ENCODE peak calls at places on chromosomes 7 and 10, in six cellular contexts. L is GM13977, T is prostate gland, K is kidney, O is type B pancreatic cell, D is cardiac muscle cell. E is an unnamed sample.

GRCh38 chr7:66399566-66399965 is 194.4 kb downstream of the TPST1 start:
- DNase-seq in L (no peak), T (no peak), K (no peak), O (no peak), D (no peak), E (no peak)

GRCh38 chr7:1516586-1517251 is 12.5 kb upstream of the INTS1 start:
- DNase-seq in L (no peak), T (no peak), K (no peak), O (no peak), D (no peak), E (no peak)

GRCh38 chr7:97846945-97847344 is 25.3 kb downstream of the ASNS start:
- DNase-seq in L (no peak), T (no peak), K (no peak), O (no peak), D (no peak), E (no peak)

GRCh38 chr7:1508277-1508758 is 4.1 kb upstream of the INTS1 start:
- DNase-seq in L (no peak), T (no peak), K (no peak), O (no peak), D (no peak), E (no peak)

GRCh38 chr7:32891046-32891799 is at the start of gene KBTBD2:
- DNase-seq in L (peak), T (peak), K (peak), O (peak), D (peak), E (peak)

GRCh38 chr10:49139866-49140195 is 6.0 kb upstream of the FAM170B start:
- DNase-seq in L (no peak), T (no peak), K (no peak), O (no peak), D (peak), E (no peak)

GRCh38 chr7:732094-732541 is 5.0 kb upstream of the PRKAR1B start:
- DNase-seq in L (no peak), T (peak), K (no peak), O (peak), D (no peak), E (no peak)

GRCh38 chr7:88141025-88141424 is 78.8 kb downstream of the SRI start:
- DNase-seq in L (no peak), T (peak), K (no peak), O (no peak), D (no peak), E (peak)

GRCh38 chr10:12387561-12388210 is 38.3 kb downstream of the CAMK1D start:
- DNase-seq in L (no peak), T (no peak), K (no peak), O (no peak), D (no peak), E (no peak)

GRCh38 chr7:141674201-141674671 is 27.7 kb downstream of the DENND11 start:
- DNase-seq in L (no peak), T (no peak), K (no peak), O (no peak), D (peak), E (no peak)
- TF ChIP-seq CTCF in L (no peak), T (no peak), K (no peak), O (no peak), D (no peak), E (no peak)

DNA sequence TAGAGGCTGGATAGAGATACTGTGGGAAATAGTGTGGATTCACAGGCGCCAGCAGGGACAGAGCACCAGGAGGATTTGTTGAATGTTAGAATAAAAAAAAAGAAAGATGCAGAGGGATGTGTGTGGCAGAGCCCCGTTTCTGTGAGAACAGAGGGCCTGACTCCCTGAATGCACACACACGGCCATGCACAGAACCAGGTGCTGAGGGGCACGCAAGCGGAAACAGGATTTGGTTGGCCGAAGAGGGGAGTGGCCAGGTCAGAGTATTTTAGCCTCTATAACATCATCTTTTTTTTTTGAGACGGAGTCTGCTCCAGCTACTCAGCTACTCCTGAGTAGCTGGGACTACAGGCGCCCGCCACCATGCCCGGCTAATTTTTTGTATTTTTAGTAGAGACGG is 21.9 kb downstream of the IQCE start:
- DNase-seq in L (no peak), T (no peak), K (no peak), O (no peak), D (no peak), E (no peak)
- TF ChIP-seq CTCF in L (no peak), T (no peak), K (no peak), O (no peak), D (no peak), E (no peak)

GRCh38 chr7:99313204-99313573 is 12.5 kb upstream of the ARPC1A start:
- DNase-seq in L (no peak), T (no peak), K (no peak), O (no peak), D (no peak), E (no peak)
- TF ChIP-seq CTCF in L (no peak), T (no peak), K (no peak), O (peak), D (no peak), E (no peak)

GRCh38 chr10:35379226-35380137 is 43.2 kb downstream of the CCNY start:
- DNase-seq in L (peak), T (no peak), K (no peak), O (no peak), D (peak), E (no peak)
- TF ChIP-seq CTCF in L (peak), T (no peak), K (no peak), O (no peak), D (no peak), E (no peak)

E was measured in nephron progenitor cell.